ENCODE peak calls at places on chromosomes 2 and 18, in ten cellular contexts. U is hypothalamus, E is astrocyte of the spinal cord, C is HS-27A, I is GM12865, M is NCI-H748 treated with DMSO at 0.1 percent for 48 hours, V is kidney tubule cell, H is OCI-LY7, A is head of caudate nucleus, Q is ELR. D is an unnamed sample.
A peak's percentile ranks its signal among the peaks of the same experiment; 100 is the strongest.

GRCh38 chr2:221407765-221408164 is 164.3 kb downstream of the EPHA4 start:
- DNase-seq in Q (no peak), V (no peak), M (no peak), A (no peak), U (no peak), I (no peak), C (no peak), H (no peak), E (no peak), D (no peak)

GRCh38 chr2:74551942-74552913 is 1.5 kb downstream of the LOXL3 start:
- DNase-seq in M (no peak), C (no peak), E (no peak), U (no peak), H (no peak), V (no peak), I (peak; percentile 73), A (no peak), Q (no peak), D (no peak)

GRCh38 chr2:174518397-174518796 is 31.6 kb upstream of the GPR155 start:
- DNase-seq in U (no peak), M (no peak), V (no peak), I (no peak), H (no peak), Q (peak; percentile 10), C (no peak), A (no peak), E (no peak), D (no peak)

GRCh38 chr2:68237976-68238580 is 14.3 kb downstream of the PPP3R1 start:
- DNase-seq in E (no peak), C (no peak), Q (peak; percentile 53), U (no peak), A (no peak), M (no peak), I (no peak), V (no peak), H (no peak), D (no peak)

GRCh38 chr18:9135912-9136314 is 668 bp upstream of the ANKRD12 start:
- DNase-seq in U (no peak), C (no peak), Q (peak; percentile 53), M (peak; percentile 76), V (no peak), H (peak; percentile 77), I (peak; percentile 56), E (no peak), A (peak; percentile 49), D (peak; percentile 46)

GRCh38 chr18:9648431-9649163 is 34.2 kb upstream of the PPP4R1 start:
- DNase-seq in I (peak; percentile 50), C (no peak), U (no peak), Q (no peak), M (no peak), A (no peak), V (peak; percentile 78), H (no peak), E (no peak), D (peak; percentile 61)

GRCh38 chr2:226478121-226478809 is 321.4 kb downstream of the IRS1 start:
- DNase-seq in I (no peak), V (peak; percentile 98), U (peak; percentile 10), C (peak; percentile 89), H (no peak), Q (peak; percentile 96), A (no peak), E (peak; percentile 96), M (no peak), D (peak; percentile 92)

GRCh38 chr2:85830645-85831044 is 58.1 kb downstream of the ST3GAL5 start:
- DNase-seq in V (no peak), E (no peak), I (peak; percentile 42), A (no peak), U (no peak), Q (peak; percentile 33), H (no peak), M (no peak), C (no peak), D (no peak)

GRCh38 chr18:44771957-44772917 is 91.5 kb downstream of the SETBP1 start:
- DNase-seq in U (no peak), M (peak; percentile 36), C (no peak), I (no peak), E (peak; percentile 91), V (peak; percentile 5), Q (no peak), H (no peak), A (no peak), D (no peak)

GRCh38 chr2:26573241-26573925 is 67.8 kb downstream of the CIB4 start:
- DNase-seq in Q (no peak), U (no peak), A (no peak), E (no peak), H (no peak), I (no peak), V (no peak), C (no peak), M (no peak), D (no peak)

GRCh38 chr2:8087480-8087840 is 594.4 kb upstream of the ID2 start:
- DNase-seq in M (no peak), I (no peak), A (no peak), H (no peak), C (no peak), Q (no peak), U (no peak), E (no peak), V (no peak), D (no peak)

GRCh38 chr2:96616535-96616934 is 21.6 kb downstream of the KANSL3 start:
- DNase-seq in Q (no peak), H (no peak), V (no peak), I (no peak), U (no peak), C (no peak), E (no peak), M (no peak), A (no peak), D (no peak)

GRCh38 chr18:48826271-48826670 is 124.5 kb downstream of the SMAD7 start:
- DNase-seq in Q (no peak), H (no peak), I (no peak), A (no peak), U (no peak), E (no peak), V (no peak), M (no peak), C (no peak), D (no peak)

GRCh38 chr2:61988462-61989366 is 83.2 kb downstream of the COMMD1 start:
- DNase-seq in C (no peak), M (no peak), A (no peak), Q (peak; percentile 44), H (no peak), E (peak; percentile 77), U (no peak), V (no peak), I (no peak), D (no peak)

GRCh38 chr2:152465541-152465940 is 130.6 kb downstream of the FMNL2 start:
- DNase-seq in Q (no peak), M (no peak), U (no peak), V (no peak), I (no peak), A (no peak), H (no peak), C (no peak), E (no peak), D (no peak)

GRCh38 chr2:199747427-199747826 is 103.6 kb downstream of the FTCDNL1 start:
- DNase-seq in H (no peak), M (no peak), E (no peak), U (no peak), A (no peak), V (no peak), Q (no peak), C (no peak), I (no peak), D (no peak)

GRCh38 chr2:43169987-43170732 is 56.2 kb downstream of the ZFP36L2 start:
- DNase-seq in V (no peak), C (no peak), U (no peak), A (no peak), M (no peak), H (peak; percentile 80), I (peak; percentile 66), E (no peak), Q (peak; percentile 25), D (peak; percentile 46)

GRCh38 chr18:67845035-67845434 is 328.5 kb upstream of the DSEL start:
- DNase-seq in I (no peak), H (no peak), U (no peak), C (no peak), E (no peak), Q (peak; percentile 8), M (no peak), A (no peak), V (peak; percentile 22), D (no peak)

GRCh38 chr2:73983322-73984202 is 1.1 kb upstream of the TET3 start:
- DNase-seq in A (no peak), M (peak; percentile 67), C (no peak), V (peak; percentile 87), I (peak; percentile 69), H (peak; percentile 31), E (no peak), U (no peak), Q (no peak), D (no peak)

GRCh38 chr2:46144133-46144800 is 152.9 kb upstream of the EPAS1 start:
- DNase-seq in V (no peak), I (no peak), Q (no peak), M (no peak), A (no peak), C (no peak), U (no peak), H (no peak), E (no peak), D (no peak)

GRCh38 chr2:118845843-118846666 is 1.4 kb downstream of the EN1 start:
- DNase-seq in H (no peak), C (peak; percentile 48), V (no peak), U (no peak), Q (no peak), E (no peak), I (no peak), M (no peak), A (no peak), D (peak; percentile 17)

GRCh38 chr2:6196461-6196860 is 504.3 kb downstream of the SOX11 start:
- DNase-seq in C (no peak), E (peak; percentile 29), U (no peak), H (no peak), I (no peak), A (no peak), M (no peak), Q (no peak), V (no peak), D (no peak)

GRCh38 chr2:229731363-229731762 is 17.0 kb upstream of the DNER start:
- DNase-seq in M (no peak), V (no peak), E (no peak), I (no peak), U (no peak), A (no peak), H (no peak), C (no peak), Q (no peak), D (no peak)

D was measured in Caki2.